ENCODE peak calls at places on chromosomes 5 and 9, in six cellular contexts. R is HepG2, K is SK-N-SH, A is GM12892, M is H1, P is GM12878. Y is an unnamed sample.
A peak's percentile ranks its signal among the peaks of the same experiment; 100 is the strongest.

GRCh38 chr5:55226934-55227737 is at the start of gene MCIDAS:
- DNase-seq in R (no peak), K (peak; percentile 77), P (no peak), M (peak; percentile 86), A (no peak), Y (peak; percentile 70)

GRCh38 chr9:109107402-109108240 is 12.1 kb downstream of the TMEM245 start:
- DNase-seq in A (no peak), P (no peak), R (peak; percentile 33), M (no peak), K (no peak), Y (no peak)

GRCh38 chr5:172423379-172424110 is 30.8 kb downstream of the SH3PXD2B start:
- DNase-seq in P (no peak), M (no peak), R (no peak), A (no peak), K (no peak), Y (no peak)

GRCh38 chr9:110025551-110026170 is 182.3 kb downstream of the C9orf152 start:
- DNase-seq in K (no peak), M (no peak), A (no peak), P (no peak), R (no peak), Y (no peak)

GRCh38 chr5:113199122-113199905 is 222.7 kb downstream of the DCP2 start:
- DNase-seq in K (no peak), M (no peak), P (no peak), A (no peak), R (no peak), Y (no peak)

GRCh38 chr5:41962491-41962890 is 37.4 kb downstream of the FBXO4 start:
- DNase-seq in R (no peak), K (no peak), A (no peak), M (no peak), P (no peak), Y (no peak)

GRCh38 chr9:136791466-136792276 is 527 bp downstream of the TMEM141 start:
- DNase-seq in M (peak; percentile 91), A (peak; percentile 68), R (peak; percentile 47), P (no peak), K (peak; percentile 59), Y (peak; percentile 56)

GRCh38 chr9:137876781-137877386 is 698 bp upstream of the CACNA1B start:
- DNase-seq in P (no peak), M (no peak), K (no peak), R (no peak), A (no peak), Y (no peak)

GRCh38 chr5:90356612-90357011 is 52.9 kb downstream of the CETN3 start:
- DNase-seq in P (no peak), A (no peak), R (no peak), M (no peak), K (peak; percentile 3), Y (no peak)

GRCh38 chr9:133726401-133727276 is 11.5 kb downstream of the SARDH start:
- DNase-seq in P (no peak), R (peak; percentile 60), K (peak; percentile 86), A (peak; percentile 44), M (no peak), Y (no peak)

GRCh38 chr5:99460701-99461100 is 531.9 kb upstream of the CHD1 start:
- DNase-seq in R (no peak), M (no peak), K (no peak), P (no peak), A (no peak), Y (no peak)

GRCh38 chr5:9373586-9373985 is 172.3 kb downstream of the SEMA5A start:
- DNase-seq in K (no peak), R (no peak), P (no peak), A (no peak), M (no peak), Y (no peak)

GRCh38 chr9:121447341-121447834 is 52.3 kb downstream of the GGTA1 start:
- DNase-seq in A (no peak), P (no peak), K (no peak), R (no peak), M (no peak), Y (no peak)

GRCh38 chr5:25295067-25295466 is 650.3 kb upstream of the CDH10 start:
- DNase-seq in R (no peak), P (no peak), A (no peak), K (no peak), M (no peak), Y (no peak)

DNA sequence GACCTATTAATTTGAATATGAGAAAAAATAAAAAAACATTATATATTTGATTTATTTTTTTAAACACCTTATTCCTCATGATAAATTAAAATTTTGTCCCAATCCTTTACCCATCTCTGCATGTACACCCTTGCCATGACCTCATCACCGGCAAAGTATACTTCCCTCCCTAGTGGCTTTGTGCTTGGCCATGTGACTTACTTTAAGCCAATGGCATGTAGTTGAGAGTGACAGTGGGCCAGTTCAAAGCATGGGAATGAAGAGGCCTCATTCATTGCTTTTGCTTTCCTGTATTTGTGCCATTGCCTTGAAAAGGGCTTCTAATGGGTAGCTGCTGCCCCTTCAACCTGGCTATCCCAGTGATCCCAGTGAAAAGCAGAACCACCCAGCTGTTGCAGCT is 31.2 kb downstream of the C9 start:
- DNase-seq in M (no peak), A (no peak), K (no peak), P (no peak), R (no peak), Y (no peak)
- TF ChIP-seq TAF1 in M (no peak), A (no peak), K (no peak), P (no peak), R (no peak), Y (no peak)

GRCh38 chr9:34406219-34406618 is 29.5 kb upstream of the MYORG start:
- DNase-seq in R (no peak), A (no peak), P (no peak), M (no peak), K (no peak), Y (no peak)

GRCh38 chr9:34403554-34404380 is 27.1 kb upstream of the MYORG start:
- DNase-seq in K (peak; percentile 78), P (no peak), R (peak; percentile 50), M (peak; percentile 90), A (no peak), Y (no peak)

GRCh38 chr9:34400686-34401602 is 24.2 kb upstream of the MYORG start:
- DNase-seq in M (no peak), A (no peak), P (no peak), K (no peak), R (no peak), Y (no peak)

GRCh38 chr9:34408173-34408572 is 31.5 kb upstream of the MYORG start:
- DNase-seq in K (no peak), P (no peak), M (no peak), R (no peak), A (no peak), Y (no peak)

DNA sequence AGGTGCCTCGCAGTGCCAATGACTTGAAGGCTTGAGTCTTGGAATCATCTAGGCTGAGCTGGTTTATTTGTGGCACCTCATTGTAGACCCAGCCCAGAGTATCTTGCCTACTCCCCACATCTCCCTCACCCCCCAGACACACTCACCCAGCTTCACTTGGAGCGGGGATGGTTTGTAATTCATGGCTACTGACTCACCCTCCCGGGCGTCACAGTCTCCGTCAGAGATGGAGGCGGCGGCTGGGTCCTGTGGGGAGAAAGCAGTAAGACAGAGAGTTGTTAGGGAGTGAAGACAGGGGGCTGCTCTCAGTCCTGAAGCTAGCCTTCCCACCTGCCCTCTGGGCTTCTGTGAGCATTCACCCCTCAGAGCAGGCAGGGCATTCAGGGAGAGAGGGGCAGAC is 29.0 kb upstream of the MYORG start:
- DNase-seq in A (no peak), K (no peak), P (no peak), R (no peak), M (no peak), Y (no peak)
- TF ChIP-seq TAF1 in A (no peak), K (no peak), P (no peak), R (no peak), M (no peak), Y (no peak)

GRCh38 chr5:16531063-16531667 is 65.6 kb upstream of the ZNF622 start:
- DNase-seq in A (no peak), P (no peak), M (no peak), K (no peak), R (no peak), Y (no peak)

GRCh38 chr5:16534280-16534679 is 68.7 kb upstream of the ZNF622 start:
- DNase-seq in K (no peak), P (no peak), R (no peak), M (no peak), A (no peak), Y (no peak)

GRCh38 chr5:16528382-16528849 is 62.8 kb upstream of the ZNF622 start:
- DNase-seq in P (no peak), K (no peak), M (no peak), A (no peak), R (no peak), Y (no peak)

DNA sequence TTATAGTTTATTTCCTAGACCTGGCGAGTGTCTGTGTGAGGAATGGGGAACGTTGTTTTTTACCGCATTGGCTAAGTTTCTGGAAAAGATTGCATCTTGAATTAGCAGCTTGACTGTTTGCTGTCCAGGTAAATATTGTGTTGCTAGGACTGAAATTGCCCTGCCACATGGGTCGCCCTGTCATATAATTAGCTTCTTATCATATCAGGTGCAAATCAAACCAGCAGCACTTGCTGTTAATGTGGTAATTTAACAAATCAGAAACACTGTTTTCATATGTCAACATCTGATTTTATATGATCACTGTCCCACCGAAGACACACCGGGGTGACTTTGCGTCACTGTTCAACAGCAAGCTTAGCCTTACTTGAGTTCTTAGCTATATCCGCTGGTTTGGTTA is 63.7 kb upstream of the ZNF622 start:
- DNase-seq in R (no peak), A (no peak), M (no peak), P (no peak), K (peak; percentile 28), Y (no peak)
- TF ChIP-seq TAF1 in R (no peak), A (no peak), M (no peak), P (no peak), K (no peak), Y (no peak)

GRCh38 chr5:66469684-66470083 is 126.5 kb upstream of the MAST4 start:
- DNase-seq in P (no peak), A (no peak), M (no peak), K (no peak), R (no peak), Y (no peak)

GRCh38 chr5:66472010-66472409 is 124.2 kb upstream of the MAST4 start:
- DNase-seq in M (no peak), P (no peak), K (no peak), A (no peak), R (no peak), Y (no peak)

DNA sequence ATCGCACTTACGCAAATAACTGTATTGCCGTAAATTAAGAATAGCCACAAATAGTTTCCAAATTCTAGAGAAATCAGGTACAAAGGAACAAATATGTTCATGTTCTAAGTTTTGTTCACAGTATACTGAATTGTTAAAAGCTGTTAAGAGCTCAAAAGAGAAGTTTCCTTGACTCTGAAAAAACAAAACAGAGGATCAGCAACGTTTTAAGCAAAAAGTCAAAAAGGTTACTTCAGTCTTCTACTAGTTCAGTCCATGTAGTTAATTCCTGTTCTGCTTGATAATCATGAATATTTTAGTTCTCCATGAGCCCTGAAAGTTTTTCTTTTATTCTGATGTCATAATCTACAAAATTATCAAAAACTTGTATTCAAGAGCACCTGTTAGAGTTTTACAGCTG is 128.6 kb upstream of the MAST4 start:
- DNase-seq in R (no peak), A (no peak), M (no peak), K (no peak), P (no peak), Y (no peak)
- TF ChIP-seq TAF1 in R (no peak), A (no peak), M (no peak), K (no peak), P (no peak), Y (no peak)

DNA sequence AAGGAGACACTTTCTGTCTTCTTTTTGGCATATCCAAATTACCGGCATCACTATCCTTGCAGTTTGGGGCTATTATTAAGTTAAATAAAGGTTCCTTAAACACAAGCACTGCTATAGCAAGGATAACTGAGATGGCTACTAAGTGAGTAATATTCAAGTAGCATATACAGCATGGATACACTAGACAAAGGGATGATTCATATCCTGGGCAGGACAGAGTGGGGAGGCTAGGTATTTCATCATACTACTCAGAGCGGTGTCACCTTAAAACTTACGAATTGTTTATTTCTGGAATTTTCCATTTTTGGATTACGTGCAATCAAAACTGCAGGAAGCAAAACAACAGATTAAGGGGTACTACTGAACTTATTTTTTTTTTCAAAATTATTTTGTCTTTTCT is 54.1 kb downstream of the FER start:
- DNase-seq in M (no peak), K (no peak), P (no peak), A (no peak), R (peak; percentile 40), Y (no peak)
- TF ChIP-seq TAF1 in M (no peak), K (peak; percentile 26), P (no peak), A (no peak), R (no peak), Y (no peak)